ENCODE peak calls at places on chromosomes 12 and 14, in ten cellular contexts. K, T, H, I, Y, F, O, N, G and U are unnamed samples.

GRCh38 chr12:3000548-3001275 is 41.5 kb downstream of the TEAD4 start:
- DNase-seq in K (no peak), T (no peak), H (no peak), I (no peak), Y (peak), F (no peak), O (no peak), N (no peak), G (peak), U (no peak)

GRCh38 chr12:100295764-100296555 is 29.0 kb downstream of the SCYL2 start:
- DNase-seq in K (no peak), T (peak), H (no peak), I (peak), Y (peak), F (no peak), O (no peak), N (no peak), G (no peak), U (no peak)

GRCh38 chr14:35252485-35252884 is 39.7 kb upstream of the PSMA6 start:
- DNase-seq in K (no peak), T (no peak), H (no peak), I (no peak), Y (no peak), F (no peak), O (no peak), N (no peak), G (no peak), U (no peak)

GRCh38 chr12:132955094-132955932 is 793 bp downstream of the ZNF605 start:
- DNase-seq in K (no peak), T (peak), H (no peak), I (peak), Y (peak), F (peak), O (peak), N (peak), G (peak), U (no peak)

GRCh38 chr12:115815924-115816323 is 461.6 kb downstream of the MED13L start:
- DNase-seq in K (no peak), T (no peak), H (no peak), I (no peak), Y (no peak), F (no peak), O (no peak), N (no peak), G (no peak), U (no peak)

GRCh38 chr14:77272261-77272660 is 1.3 kb upstream of the NGB start:
- DNase-seq in K (no peak), T (no peak), H (no peak), I (no peak), Y (no peak), F (no peak), O (no peak), N (no peak), G (no peak), U (no peak)

GRCh38 chr14:50714452-50715073 is 46.5 kb upstream of the SAV1 start:
- DNase-seq in K (no peak), T (peak), H (peak), I (peak), Y (peak), F (no peak), O (no peak), N (no peak), G (no peak), U (no peak)

GRCh38 chr14:49420201-49420600 is 166.0 kb downstream of the RPS29 start:
- DNase-seq in K (no peak), T (no peak), H (no peak), I (no peak), Y (no peak), F (no peak), O (peak), N (no peak), G (no peak), U (no peak)

GRCh38 chr12:100024974-100025555 is 40.3 kb upstream of the ANKS1B start:
- DNase-seq in K (no peak), T (no peak), H (no peak), I (no peak), Y (peak), F (no peak), O (no peak), N (no peak), G (no peak), U (no peak)

GRCh38 chr14:93114068-93114710 is 1.5 kb downstream of the ITPK1 start:
- DNase-seq in K (no peak), T (peak), H (no peak), I (no peak), Y (peak), F (no peak), O (no peak), N (no peak), G (no peak), U (no peak)

GRCh38 chr12:31339831-31340622 is 14.1 kb upstream of the SINHCAF start:
- DNase-seq in K (no peak), T (no peak), H (no peak), I (no peak), Y (no peak), F (peak), O (no peak), N (no peak), G (no peak), U (no peak)

GRCh38 chr12:66247741-66248140 is 54.6 kb upstream of the HELB start:
- DNase-seq in K (no peak), T (no peak), H (no peak), I (no peak), Y (no peak), F (no peak), O (no peak), N (no peak), G (no peak), U (no peak)

GRCh38 chr14:33475623-33476022 is 475.3 kb downstream of the EGLN3 start:
- DNase-seq in K (no peak), T (peak), H (no peak), I (peak), Y (peak), F (peak), O (peak), N (peak), G (peak), U (peak)

GRCh38 chr14:101400815-101401214 is 160.5 kb upstream of the DIO3 start:
- DNase-seq in K (no peak), T (no peak), H (no peak), I (peak), Y (peak), F (no peak), O (no peak), N (no peak), G (no peak), U (no peak)

GRCh38 chr14:65231286-65231980 is 129.1 kb upstream of the MAX start:
- DNase-seq in K (no peak), T (peak), H (no peak), I (no peak), Y (no peak), F (peak), O (no peak), N (no peak), G (no peak), U (no peak)

GRCh38 chr12:26338574-26339572 is 143.5 kb downstream of the SSPN start:
- DNase-seq in K (no peak), T (peak), H (no peak), I (peak), Y (peak), F (no peak), O (no peak), N (no peak), G (no peak), U (peak)